ENCODE peak calls at places on chromosomes 2 and 18, in eight cellular contexts. G is stimulated activated CD4-positive, alpha-beta T cell treated with anti-CD3 and anti-CD28 coated beads, Interleukin-1b, Interleukin-23, amount 100 ng/mL, for 24 hours; D is HuH-7.5; Q is psoas muscle; K is Calu3; R is NCI-H774; V is HCEC 1CT; O is mesothelial cell of epicardium. M is an unnamed sample.

GRCh38 chr2:138035597-138036217 is 71.4 kb downstream of the HNMT start:
- DNase-seq in G (no peak), D (no peak), Q (no peak), K (no peak), R (no peak), V (peak), O (no peak), M (no peak)

GRCh38 chr2:54673501-54673998 is 49.9 kb upstream of the EML6 start:
- DNase-seq in G (no peak), D (no peak), Q (peak), K (peak), R (no peak), V (no peak), O (no peak), M (peak)

GRCh38 chr2:229489016-229489415 is 217.9 kb upstream of the PID1 start:
- DNase-seq in G (no peak), D (no peak), Q (no peak), K (no peak), R (no peak), V (peak), O (no peak), M (no peak)

GRCh38 chr2:98833172-98833916 is 102.4 kb upstream of the MGAT4A start:
- DNase-seq in G (no peak), D (no peak), Q (no peak), K (no peak), R (no peak), V (no peak), O (no peak), M (no peak)

GRCh38 chr2:152466041-152466440 is 131.1 kb downstream of the FMNL2 start:
- DNase-seq in G (no peak), D (no peak), Q (no peak), K (peak), R (no peak), V (no peak), O (no peak), M (no peak)

GRCh38 chr2:141611143-141611571 is 519.7 kb downstream of the LRP1B start:
- DNase-seq in G (no peak), D (no peak), Q (no peak), K (no peak), R (no peak), V (no peak), O (no peak), M (no peak)

GRCh38 chr2:240953426-240954425 is 44.7 kb upstream of the SNED1 start:
- DNase-seq in G (no peak), D (no peak), Q (peak), K (no peak), R (no peak), V (no peak), O (peak), M (no peak)

GRCh38 chr2:216034065-216034464 is 20.7 kb upstream of the MREG start:
- DNase-seq in G (peak), D (peak), Q (peak), K (peak), R (no peak), V (peak), O (peak), M (peak)

GRCh38 chr2:207926133-207927076 is 98.9 kb downstream of the PLEKHM3 start:
- DNase-seq in G (no peak), D (peak), Q (peak), K (no peak), R (no peak), V (peak), O (no peak), M (peak)

GRCh38 chr2:234320098-234320497 is 176.8 kb downstream of the ARL4C start:
- DNase-seq in G (no peak), D (no peak), Q (no peak), K (no peak), R (no peak), V (no peak), O (no peak), M (no peak)

GRCh38 chr2:212213191-212213590 is 325.4 kb downstream of the ERBB4 start:
- DNase-seq in G (no peak), D (no peak), Q (no peak), K (no peak), R (no peak), V (no peak), O (no peak), M (no peak)

GRCh38 chr2:152089238-152089637 is 9.6 kb downstream of the CACNB4 start:
- DNase-seq in G (no peak), D (no peak), Q (no peak), K (no peak), R (no peak), V (no peak), O (no peak), M (no peak)

GRCh38 chr2:42804891-42805290 is 12.5 kb upstream of the HAAO start:
- DNase-seq in G (no peak), D (no peak), Q (no peak), K (no peak), R (no peak), V (no peak), O (no peak), M (no peak)

GRCh38 chr2:55159037-55159651 is 72.9 kb downstream of the CLHC1 start:
- DNase-seq in G (no peak), D (no peak), Q (peak), K (no peak), R (no peak), V (no peak), O (no peak), M (no peak)

GRCh38 chr2:20485989-20486388 is 39.1 kb downstream of the RHOB start:
- DNase-seq in G (no peak), D (no peak), Q (no peak), K (no peak), R (no peak), V (no peak), O (no peak), M (no peak)

GRCh38 chr2:875687-876615 is 74.7 kb upstream of the SNTG2 start:
- DNase-seq in G (no peak), D (no peak), Q (no peak), K (no peak), R (no peak), V (no peak), O (peak), M (no peak)

GRCh38 chr2:101627284-101628049 is 70.0 kb upstream of the MAP4K4 start:
- DNase-seq in G (no peak), D (no peak), Q (no peak), K (no peak), R (no peak), V (no peak), O (no peak), M (no peak)

GRCh38 chr2:71555798-71556454 is 102.6 kb downstream of the DYSF start:
- DNase-seq in G (no peak), D (peak), Q (peak), K (no peak), R (no peak), V (no peak), O (no peak), M (no peak)

GRCh38 chr2:70328921-70329561 is 27.2 kb upstream of the FAM136A start:
- DNase-seq in G (no peak), D (no peak), Q (no peak), K (peak), R (peak), V (no peak), O (no peak), M (peak)

GRCh38 chr18:8088626-8089025 is 520.6 kb upstream of the RAB12 start:
- DNase-seq in G (no peak), D (no peak), Q (no peak), K (no peak), R (no peak), V (no peak), O (no peak), M (no peak)

GRCh38 chr18:56245856-56246575 is 392.4 kb downstream of the TXNL1 start:
- DNase-seq in G (no peak), D (no peak), Q (no peak), K (no peak), R (no peak), V (peak), O (no peak), M (no peak)